ENCODE peak calls at places on chromosomes 11 and 22, in seven cellular contexts. M is foreskin fibroblast, P is H9, O is progenitor cell of endocrine pancreas, N is Panc1, Q is colonic mucosa, T is upper lobe of right lung. R is an unnamed sample.

GRCh38 chr11:128892866-128893565 is 1.9 kb downstream of the KCNJ5 start:
- DNase-seq in Q (no peak), T (no peak), M (no peak), O (no peak), P (no peak), N (no peak), R (no peak)

GRCh38 chr22:40391417-40391816 is 21.0 kb downstream of the SGSM3 start:
- DNase-seq in P (no peak), N (no peak), T (no peak), O (no peak), Q (no peak), M (no peak), R (no peak)

GRCh38 chr11:60345489-60345888 is 18.4 kb downstream of the MS4A6E start:
- DNase-seq in O (no peak), P (peak), N (no peak), Q (no peak), M (no peak), T (no peak), R (no peak)

GRCh38 chr22:49203091-49203862 is 624.4 kb downstream of the BRD1 start:
- DNase-seq in O (no peak), T (peak), N (no peak), P (peak), M (no peak), Q (no peak), R (no peak)

GRCh38 chr11:69909561-69910518 is 90.6 kb upstream of the FGF3 start:
- DNase-seq in P (no peak), Q (no peak), O (no peak), T (peak), M (no peak), N (no peak), R (peak)

GRCh38 chr11:68461284-68461861 is 821 bp downstream of the PPP6R3 start:
- DNase-seq in M (no peak), T (peak), N (no peak), Q (peak), P (no peak), O (no peak), R (peak)

GRCh38 chr11:68796779-68797178 is 44.9 kb downstream of the CPT1A start:
- DNase-seq in Q (no peak), M (no peak), T (no peak), O (no peak), P (no peak), N (no peak), R (no peak)

GRCh38 chr11:65411681-65412070 is 10.9 kb upstream of the NEAT1 start:
- DNase-seq in N (no peak), M (no peak), P (no peak), Q (no peak), T (no peak), O (no peak), R (no peak)

GRCh38 chr22:19674929-19675253 is 39.4 kb upstream of the SEPTIN5 start:
- DNase-seq in N (no peak), M (no peak), Q (no peak), T (no peak), P (no peak), O (no peak), R (no peak)

GRCh38 chr11:12449961-12450715 is 72.8 kb downstream of the PARVA start:
- DNase-seq in Q (no peak), T (no peak), O (no peak), N (no peak), M (peak), P (no peak), R (no peak)

GRCh38 chr11:26931248-26931631 is 62.7 kb upstream of the FIBIN start:
- DNase-seq in M (no peak), P (no peak), N (no peak), Q (no peak), T (no peak), O (no peak), R (no peak)

GRCh38 chr11:100563541-100564280 is 123.4 kb upstream of the ARHGAP42 start:
- DNase-seq in N (no peak), T (no peak), O (no peak), P (no peak), M (peak), Q (no peak), R (no peak)

GRCh38 chr22:49027122-49027670 is 800.5 kb downstream of the BRD1 start:
- DNase-seq in N (no peak), M (no peak), O (no peak), Q (no peak), P (no peak), T (no peak), R (no peak)

GRCh38 chr11:116421529-116422185 is 351.1 kb downstream of the BUD13 start:
- DNase-seq in N (no peak), M (no peak), P (no peak), O (no peak), Q (no peak), T (no peak), R (no peak)

GRCh38 chr11:72783144-72783910 is 10.5 kb downstream of the STARD10 start:
- DNase-seq in T (no peak), N (no peak), P (no peak), O (no peak), Q (peak), M (no peak), R (no peak)

GRCh38 chr11:120128392-120129172 is 9.3 kb downstream of the TRIM29 start:
- DNase-seq in Q (peak), M (peak), O (no peak), P (no peak), N (no peak), T (peak), R (no peak)

GRCh38 chr22:48746789-48747425 is 1080.8 kb downstream of the BRD1 start:
- DNase-seq in T (no peak), P (no peak), M (no peak), Q (no peak), N (no peak), O (peak), R (no peak)

GRCh38 chr11:45053736-45054446 is 92.5 kb upstream of the PRDM11 start:
- DNase-seq in M (no peak), T (no peak), P (no peak), Q (no peak), N (no peak), O (no peak), R (no peak)

GRCh38 chr11:86692317-86692716 is 19.9 kb upstream of the ME3 start:
- DNase-seq in P (no peak), N (no peak), Q (no peak), T (no peak), O (no peak), M (no peak), R (no peak)

GRCh38 chr22:42654696-42655095 is 5.5 kb upstream of the CYB5R3 start:
- DNase-seq in M (no peak), P (no peak), O (no peak), T (no peak), Q (no peak), N (no peak), R (no peak)

GRCh38 chr11:62857541-62857982 is 18.2 kb upstream of the WDR74 start:
- DNase-seq in Q (peak), P (no peak), M (no peak), O (no peak), N (no peak), T (no peak), R (no peak)

GRCh38 chr22:23786261-23786710 is 480 bp upstream of the SMARCB1 start:
- DNase-seq in T (no peak), P (no peak), M (no peak), Q (no peak), N (no peak), O (no peak), R (no peak)

GRCh38 chr22:37747090-37747714 is 50.4 kb downstream of the TRIOBP start:
- DNase-seq in Q (peak), M (peak), P (peak), T (no peak), O (no peak), N (no peak), R (no peak)

GRCh38 chr11:15764329-15764728 is 592.0 kb downstream of the SOX6 start:
- DNase-seq in O (no peak), Q (no peak), N (no peak), M (no peak), T (no peak), P (no peak), R (no peak)

GRCh38 chr11:12725863-12726666 is 51.8 kb downstream of the TEAD1 start:
- DNase-seq in O (no peak), Q (no peak), M (no peak), P (no peak), N (no peak), T (no peak), R (no peak)

GRCh38 chr11:20754957-20755356 is 85.6 kb downstream of the NELL1 start:
- DNase-seq in Q (no peak), N (no peak), M (no peak), T (no peak), O (no peak), P (peak), R (no peak)

GRCh38 chr11:113874096-113874919 is 1.1 kb downstream of the USP28 start:
- DNase-seq in N (no peak), T (no peak), Q (no peak), M (no peak), P (no peak), O (no peak), R (no peak)

GRCh38 chr11:20238712-20239111 is 78.4 kb upstream of the DBX1 start:
- DNase-seq in N (no peak), P (no peak), O (no peak), M (no peak), Q (peak), T (no peak), R (no peak)

GRCh38 chr11:28673687-28674431 is 565.7 kb downstream of the METTL15 start:
- DNase-seq in Q (no peak), O (no peak), T (no peak), N (no peak), M (peak), P (no peak), R (no peak)

GRCh38 chr22:33139937-33140336 is 81.8 kb upstream of the SYN3 start:
- DNase-seq in N (no peak), Q (no peak), T (no peak), P (no peak), M (no peak), O (no peak), R (no peak)

GRCh38 chr11:16982256-16982671 is 31.9 kb downstream of the PLEKHA7 start:
- DNase-seq in T (no peak), M (no peak), N (no peak), Q (no peak), O (no peak), P (no peak), R (no peak)

GRCh38 chr11:93526058-93526633 is 17.0 kb downstream of the SMCO4 start:
- DNase-seq in O (no peak), M (no peak), T (no peak), N (no peak), P (no peak), Q (no peak), R (no peak)

GRCh38 chr11:67572305-67572704 is 11.3 kb upstream of the GSTP1 start:
- DNase-seq in P (no peak), N (no peak), T (no peak), Q (no peak), O (no peak), M (no peak), R (no peak)

GRCh38 chr11:76415073-76415472 is 29.7 kb upstream of the EMSY start:
- DNase-seq in M (no peak), P (peak), T (no peak), N (no peak), O (no peak), Q (no peak), R (no peak)

DNA sequence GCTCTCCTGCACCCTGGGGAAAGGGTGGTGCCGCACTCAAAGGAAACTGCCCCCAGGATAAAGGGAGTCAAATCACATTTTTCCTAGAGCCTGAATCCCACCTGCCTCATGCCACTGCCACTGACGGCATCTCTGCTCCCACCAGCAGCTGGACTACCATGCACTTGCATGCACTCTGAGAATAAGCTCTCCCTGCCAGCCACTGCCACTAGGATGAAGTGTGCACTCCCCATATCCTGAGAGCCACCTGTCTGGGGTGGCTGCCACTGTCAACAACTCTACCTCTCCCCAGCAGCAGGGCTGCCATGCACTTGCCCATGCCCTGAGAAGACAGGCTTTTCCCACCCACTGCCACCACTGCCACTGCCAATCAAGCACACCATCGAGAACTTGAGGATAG is 31.6 kb downstream of the MRGPRX4 start:
- DNase-seq in N (no peak), Q (no peak), O (no peak), T (no peak), M (no peak), P (no peak), R (no peak)
- TF ChIP-seq CTCF in N (no peak), Q (no peak), O (no peak), T (no peak), M (no peak), P (no peak), R (no peak)

GRCh38 chr11:2975594-2975993 is 16.5 kb downstream of the NAP1L4 start:
- DNase-seq in T (no peak), O (no peak), N (no peak), M (no peak), Q (no peak), P (peak), R (peak)
- TF ChIP-seq CTCF in T (peak), O (peak), N (peak), M (peak), Q (peak), P (peak), R (peak)

DNA sequence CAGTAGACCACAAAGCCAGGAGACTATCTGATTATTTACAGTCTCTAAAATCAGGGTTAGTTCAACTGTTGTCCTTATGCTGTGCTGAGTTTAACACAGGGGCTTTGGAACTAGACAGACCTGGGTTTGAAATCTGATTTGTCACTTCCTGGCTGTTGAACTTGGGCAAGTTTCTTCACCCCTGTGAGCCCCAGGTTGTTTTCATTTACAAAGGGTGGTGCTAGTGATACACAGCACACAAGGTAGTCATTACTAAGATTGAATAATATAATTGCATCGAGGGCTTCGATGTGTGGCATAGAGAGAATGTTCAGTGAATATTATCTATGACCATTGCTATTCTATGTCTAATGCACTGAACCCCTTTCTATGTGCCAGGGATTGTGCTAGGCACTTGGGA is 36.4 kb downstream of the CLMP start:
- DNase-seq in M (no peak), P (no peak), Q (no peak), T (no peak), O (no peak), N (no peak), R (no peak)
- TF ChIP-seq CTCF in M (no peak), P (no peak), Q (no peak), T (no peak), O (no peak), N (no peak), R (no peak)

DNA sequence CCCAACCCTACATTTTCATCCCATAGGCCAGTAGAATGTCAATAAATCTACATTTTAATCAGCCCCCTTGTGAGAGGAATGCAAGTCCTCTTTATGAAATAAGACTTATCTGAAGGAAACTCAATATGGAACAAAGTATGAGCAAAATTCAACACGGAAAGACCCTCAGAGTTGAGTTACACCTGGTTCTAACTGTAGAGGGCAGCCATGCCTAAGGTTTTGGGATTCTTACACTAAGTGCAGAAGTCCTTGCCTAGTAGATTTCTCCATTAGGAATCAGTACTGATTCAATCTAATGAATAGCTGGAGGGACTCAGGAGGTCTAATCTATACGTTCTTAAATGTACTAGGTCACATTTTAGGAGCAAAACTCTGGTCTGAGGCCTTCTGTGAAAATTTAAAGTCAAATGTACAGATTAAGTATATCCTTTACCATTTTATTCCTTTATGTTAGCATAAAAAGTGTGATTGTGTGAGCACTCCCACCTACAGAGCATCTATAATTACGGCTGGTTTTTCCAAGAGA is 904.5 kb downstream of the DLG2 start:
- DNase-seq in O (no peak), T (no peak), P (peak), N (no peak), M (no peak), Q (no peak), R (no peak)
- TF ChIP-seq CTCF in O (peak), T (no peak), P (peak), N (no peak), M (no peak), Q (no peak), R (no peak)

R was measured in GM10248.